ENCODE peak calls at places on chromosome 17, in four cellular contexts. R is HEK293T, Y is WTC11, O is K562. M is an unnamed sample.

GRCh38 chr17:10183931-10184930 is 14.2 kb downstream of the GAS7 start:
- DNase-seq in O (no peak), Y (no peak), R (no peak), M (no peak)

GRCh38 chr17:50272246-50272645 is 2.0 kb upstream of the TMEM92 start:
- DNase-seq in R (no peak), O (no peak), Y (peak; percentile 13), M (no peak)

GRCh38 chr17:64069143-64069542 is 48.7 kb upstream of the ICAM2 start:
- DNase-seq in R (no peak), O (no peak), Y (no peak), M (no peak)

GRCh38 chr17:8022358-8023038 is 16.4 kb upstream of the ALOX15B start:
- DNase-seq in Y (no peak), O (no peak), R (no peak), M (no peak)

GRCh38 chr17:3935825-3936355 is 19.6 kb upstream of the P2RX1 start:
- DNase-seq in O (no peak), Y (no peak), R (no peak), M (no peak)

GRCh38 chr17:79088997-79089328 is 14.3 kb downstream of the ENGASE start:
- DNase-seq in R (no peak), Y (no peak), O (no peak), M (no peak)

GRCh38 chr17:78580277-78580804 is 3.1 kb upstream of the DNAH17 start:
- DNase-seq in Y (no peak), O (no peak), R (no peak), M (no peak)

GRCh38 chr17:63919311-63919723 is 678 bp upstream of the GH1 start:
- DNase-seq in Y (peak; percentile 81), R (peak; percentile 80), O (peak; percentile 78), M (peak; percentile 44)

GRCh38 chr17:15999974-16000827 is 577 bp downstream of the TTC19 start:
- DNase-seq in Y (no peak), R (peak; percentile 56), O (no peak), M (peak; percentile 15)

GRCh38 chr17:56727876-56728617 is 105.7 kb downstream of the C17orf67 start:
- DNase-seq in Y (peak; percentile 20), R (no peak), O (no peak), M (no peak)

DNA sequence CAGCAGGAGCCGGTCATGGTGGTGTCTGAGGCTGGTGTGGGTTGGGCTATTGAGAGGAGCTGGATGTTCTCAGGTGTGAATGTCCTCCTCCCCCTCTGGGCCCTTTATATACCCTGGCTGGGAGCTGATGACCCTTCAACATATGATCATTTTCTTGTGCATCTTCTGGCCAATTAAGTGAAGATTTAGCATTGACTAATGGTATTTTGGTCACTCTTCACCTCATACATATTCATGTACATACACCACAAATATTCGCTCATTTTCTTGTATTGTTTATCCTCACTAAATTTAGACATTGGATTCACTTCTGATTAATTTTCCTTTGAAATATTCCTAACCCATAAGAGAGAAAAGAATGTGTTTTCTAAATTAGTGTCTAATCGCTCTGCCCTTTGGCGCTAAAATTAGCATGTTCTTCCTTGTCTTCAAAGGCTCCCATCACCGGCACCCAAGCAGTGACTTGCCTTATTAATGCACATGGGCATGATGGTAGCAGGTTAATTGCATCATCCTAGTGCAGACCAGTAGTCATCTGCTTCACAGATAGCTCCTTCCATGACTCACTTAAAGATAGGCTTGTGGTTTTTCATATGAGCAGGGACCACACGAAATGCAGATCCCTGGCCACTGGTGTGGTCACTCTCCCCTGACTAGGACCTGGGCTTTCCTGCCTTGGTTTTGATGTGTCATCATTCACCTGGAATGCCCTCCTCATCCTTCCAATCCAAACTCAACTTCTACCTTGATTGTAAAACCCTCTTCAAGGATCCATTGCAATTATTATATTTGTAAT is at the start of gene KRTAP2-4:
- DNase-seq in R (no peak), Y (no peak), O (peak; percentile 12), M (peak; percentile 28)
- TF ChIP-seq ELF4 in R (no peak), Y (no peak), O (no peak), M (no peak)

GRCh38 chr17:82753201-82753464 is 1.3 kb downstream of the TBCD start:
- DNase-seq in O (no peak), R (no peak), Y (no peak), M (no peak)

GRCh38 chr17:82751571-82752370 is at the start of gene TBCD:
- DNase-seq in Y (peak; percentile 85), O (peak; percentile 98), R (peak; percentile 98), M (peak; percentile 71)

GRCh38 chr17:82753516-82753915 is 1.7 kb downstream of the TBCD start:
- DNase-seq in Y (no peak), O (no peak), R (no peak), M (no peak)

GRCh38 chr17:82751171-82751570 is 694 bp upstream of the TBCD start:
- DNase-seq in O (no peak), R (no peak), Y (peak; percentile 50), M (no peak)

GRCh38 chr17:82752371-82753200 is 721 bp downstream of the TBCD start:
- DNase-seq in R (no peak), O (peak; percentile 67), Y (no peak), M (no peak)
- TF ChIP-seq ELF4 in R (no peak), O (no peak), Y (no peak), M (no peak)

GRCh38 chr17:33438136-33438535 is 145.0 kb upstream of the ASIC2 start:
- DNase-seq in R (no peak), Y (no peak), O (no peak), M (no peak)
- TF ChIP-seq ELF4 in R (no peak), Y (no peak), O (no peak), M (no peak)

GRCh38 chr17:36673068-36673467 is 71.7 kb downstream of the MRM1 start:
- DNase-seq in Y (no peak), R (no peak), O (peak; percentile 18), M (no peak)

GRCh38 chr17:36668824-36669223 is 67.4 kb downstream of the MRM1 start:
- DNase-seq in O (no peak), Y (no peak), R (no peak), M (no peak)

GRCh38 chr17:36671144-36671543 is 69.8 kb downstream of the MRM1 start:
- DNase-seq in Y (no peak), O (no peak), R (no peak), M (no peak)

GRCh38 chr17:36665417-36665816 is 64.0 kb downstream of the MRM1 start:
- DNase-seq in R (no peak), Y (no peak), O (no peak), M (no peak)

DNA sequence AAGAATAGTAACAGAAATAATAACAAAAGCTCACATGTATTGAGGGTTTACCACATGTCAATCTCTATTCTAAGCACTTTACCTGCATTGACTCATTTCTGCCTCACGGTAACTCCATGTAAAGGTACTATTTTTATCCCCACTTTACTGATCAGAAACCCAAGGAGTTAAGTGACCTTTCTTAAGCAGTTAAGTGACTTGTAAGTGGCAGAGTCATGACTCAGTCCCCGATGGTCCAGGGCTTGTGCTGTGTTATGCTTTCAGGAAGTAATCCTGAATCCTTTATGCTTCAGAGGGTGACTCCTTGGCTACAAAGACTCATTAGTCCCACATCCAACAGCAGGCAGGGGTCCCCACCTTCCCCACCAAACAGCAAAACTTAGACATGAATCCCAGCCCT is 66.5 kb downstream of the MRM1 start:
- DNase-seq in O (no peak), Y (no peak), R (no peak), M (no peak)
- TF ChIP-seq ELF4 in O (no peak), Y (no peak), R (no peak), M (no peak)

GRCh38 chr17:60790205-60790604 is 112.6 kb downstream of the BCAS3 start:
- DNase-seq in R (no peak), O (no peak), Y (no peak), M (no peak)

GRCh38 chr17:60792250-60792898 is 114.7 kb downstream of the BCAS3 start:
- DNase-seq in O (no peak), R (no peak), Y (no peak), M (no peak)
- TF ChIP-seq ELF4 in O (no peak), R (no peak), Y (no peak), M (no peak)

DNA sequence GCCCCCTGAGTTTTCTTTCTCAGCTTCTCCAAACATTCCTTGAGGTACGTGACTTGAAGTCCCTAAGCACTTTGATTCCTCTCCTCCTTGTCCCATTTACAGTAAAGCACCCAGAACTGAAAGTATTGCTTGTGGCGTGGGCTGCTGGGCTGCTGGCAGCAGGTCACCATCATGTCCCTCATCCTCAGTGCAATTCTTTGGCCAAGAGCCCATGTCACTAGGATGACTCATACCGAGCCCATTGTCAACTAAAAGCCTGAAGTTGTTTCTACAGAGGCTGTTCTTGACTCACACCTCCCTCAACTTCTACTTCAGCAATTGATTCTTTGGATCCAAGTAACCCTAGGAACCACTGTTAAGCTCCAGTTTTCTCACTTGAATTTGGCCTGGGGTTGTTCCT is 54.3 kb downstream of the KPNA2 start:
- DNase-seq in Y (no peak), O (no peak), R (no peak), M (peak; percentile 80)
- TF ChIP-seq ELF4 in Y (no peak), O (no peak), R (no peak), M (no peak)

DNA sequence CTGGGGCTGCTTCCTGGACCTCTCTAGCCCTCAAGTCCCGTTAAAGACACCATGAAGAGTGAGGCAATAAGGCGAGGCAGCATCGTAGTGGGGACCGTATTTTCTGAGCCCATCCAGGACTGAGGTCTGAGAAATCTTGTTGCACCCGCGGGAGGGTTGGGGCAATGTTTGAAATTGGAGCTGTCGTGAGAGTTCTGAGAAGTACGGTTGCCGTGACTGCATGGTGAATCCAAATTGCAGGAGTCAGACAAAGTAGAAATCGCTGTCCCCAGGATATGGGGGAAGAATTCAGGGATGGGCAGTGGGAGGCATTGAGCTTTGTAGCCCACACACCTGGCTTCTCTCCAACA is 42.0 kb upstream of the RPL38 start:
- DNase-seq in Y (no peak), O (no peak), R (no peak), M (no peak)
- TF ChIP-seq ELF4 in Y (no peak), O (no peak), R (no peak), M (no peak)

DNA sequence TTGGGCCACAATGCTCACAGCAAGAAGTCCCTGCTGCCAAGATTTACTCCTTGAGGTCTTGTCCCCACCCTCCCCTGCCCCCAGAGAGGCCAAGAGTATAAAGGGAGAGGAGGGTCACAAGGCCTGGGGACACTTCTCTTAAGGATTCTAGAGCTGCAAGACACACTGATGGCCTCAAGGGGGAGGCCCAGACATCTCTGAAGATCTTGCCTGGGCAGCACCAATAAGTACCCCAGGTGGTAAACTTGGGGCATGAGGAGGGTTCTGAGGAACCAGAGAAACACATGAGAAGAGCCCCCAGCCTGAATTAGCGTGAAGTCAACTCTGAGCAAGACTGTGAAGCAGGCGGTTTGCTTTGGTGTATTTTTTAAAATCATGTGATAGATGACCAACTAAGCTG is 26.8 kb upstream of the MTMR4 start:
- DNase-seq in O (peak; percentile 30), R (peak; percentile 48), Y (peak; percentile 42), M (no peak)
- TF ChIP-seq ELF4 in O (no peak), R (no peak), Y (no peak), M (no peak)

M was measured in HepG2.